ENCODE peak calls at places on chromosomes 13 and 19, in four cellular contexts. D is lower leg skin, S is omental fat pad, Q is lower lobe of right lung. L is an unnamed sample.

GRCh38 chr13:41764558-41764957 is 196.4 kb downstream of the VWA8 start:
- DNase-seq in S (no peak), Q (no peak), D (no peak), L (no peak)

GRCh38 chr13:114143806-114144605 is 11.6 kb upstream of the RASA3 start:
- DNase-seq in Q (no peak), S (no peak), D (no peak), L (no peak)

GRCh38 chr13:112648101-112648500 is 41.7 kb upstream of the ATP11A start:
- DNase-seq in Q (peak), D (peak), S (no peak), L (no peak)

GRCh38 chr19:56476671-56477428 is at the start of gene ZNF667:
- DNase-seq in Q (no peak), S (no peak), D (no peak), L (no peak)

GRCh38 chr13:35648109-35648508 is 171.6 kb upstream of the MAB21L1 start:
- DNase-seq in Q (no peak), S (no peak), D (no peak), L (no peak)

GRCh38 chr13:75968103-75968838 is 332.1 kb downstream of the LMO7 start:
- DNase-seq in S (no peak), Q (no peak), D (no peak), L (no peak)

GRCh38 chr13:40640845-40641458 is 25.5 kb downstream of the FOXO1 start:
- DNase-seq in Q (no peak), S (no peak), D (no peak), L (no peak)

GRCh38 chr19:1274081-1274851 is 1.1 kb upstream of the FAM174C start:
- DNase-seq in S (no peak), Q (no peak), D (no peak), L (no peak)

GRCh38 chr19:4694211-4694987 is 24.3 kb upstream of the MYDGF start:
- DNase-seq in S (no peak), Q (no peak), D (peak), L (no peak)

GRCh38 chr19:16376649-16377048 is 52.0 kb downstream of the KLF2 start:
- DNase-seq in D (no peak), Q (no peak), S (no peak), L (no peak)

GRCh38 chr13:50198508-50198907 is 183.3 kb downstream of the KCNRG start:
- DNase-seq in S (no peak), D (no peak), Q (no peak), L (no peak)

GRCh38 chr13:63409791-63410351 is 1994.2 kb upstream of the PCDH20 start:
- DNase-seq in S (no peak), D (no peak), Q (no peak), L (no peak)

GRCh38 chr19:5593963-5594255 is 26.2 kb upstream of the TINCR start:
- DNase-seq in D (no peak), Q (no peak), S (no peak), L (no peak)

GRCh38 chr13:21625366-21625765 is 21.4 kb upstream of the MICU2 start:
- DNase-seq in D (no peak), S (no peak), Q (no peak), L (no peak)

GRCh38 chr19:27971071-27971470 is 1241.9 kb downstream of the UQCRFS1 start:
- DNase-seq in Q (no peak), D (no peak), S (no peak), L (no peak)

GRCh38 chr13:90867336-90867683 is 480.2 kb upstream of the MIR17HG start:
- DNase-seq in Q (peak), D (peak), S (peak), L (no peak)

GRCh38 chr13:113090415-113090770 is 15.2 kb upstream of the F7 start:
- DNase-seq in D (no peak), S (no peak), Q (peak), L (no peak)

GRCh38 chr13:34025746-34026145 is 207.8 kb downstream of the RFC3 start:
- DNase-seq in D (no peak), Q (no peak), S (no peak), L (no peak)

GRCh38 chr13:85383291-85383690 is 415.9 kb downstream of the SLITRK6 start:
- DNase-seq in D (no peak), Q (no peak), S (no peak), L (no peak)

GRCh38 chr19:38031423-38031770 is 124.4 kb downstream of the SIPA1L3 start:
- DNase-seq in S (no peak), Q (no peak), D (no peak), L (no peak)

GRCh38 chr13:30107536-30108136 is 199.7 kb downstream of the KATNAL1 start:
- DNase-seq in S (peak), D (no peak), Q (peak), L (no peak)

GRCh38 chr13:93230466-93230865 is 3.9 kb downstream of the GPC6 start:
- DNase-seq in D (no peak), Q (no peak), S (no peak), L (no peak)

GRCh38 chr19:45428385-45429231 is 4.9 kb upstream of the ERCC1 start:
- DNase-seq in D (no peak), S (no peak), Q (peak), L (no peak)
- TF ChIP-seq CTCF in D (no peak), S (no peak), Q (peak), L (no peak)

GRCh38 chr19:52995711-52996110 is 18.0 kb upstream of the ERVV-1 start:
- DNase-seq in D (no peak), Q (no peak), S (no peak), L (no peak)

GRCh38 chr19:52991484-52991883 is 22.2 kb upstream of the ERVV-1 start:
- DNase-seq in Q (no peak), S (no peak), D (peak), L (no peak)

GRCh38 chr19:52992109-52993004 is 21.4 kb upstream of the ERVV-1 start:
- DNase-seq in S (no peak), Q (no peak), D (peak), L (no peak)

GRCh38 chr19:52991021-52991420 is 22.7 kb upstream of the ERVV-1 start:
- DNase-seq in S (no peak), D (no peak), Q (no peak), L (no peak)

GRCh38 chr19:52993342-52994178 is 20.2 kb upstream of the ERVV-1 start:
- DNase-seq in S (peak), D (peak), Q (peak), L (peak)
- TF ChIP-seq CTCF in S (no peak), D (no peak), Q (peak), L (peak)

DNA sequence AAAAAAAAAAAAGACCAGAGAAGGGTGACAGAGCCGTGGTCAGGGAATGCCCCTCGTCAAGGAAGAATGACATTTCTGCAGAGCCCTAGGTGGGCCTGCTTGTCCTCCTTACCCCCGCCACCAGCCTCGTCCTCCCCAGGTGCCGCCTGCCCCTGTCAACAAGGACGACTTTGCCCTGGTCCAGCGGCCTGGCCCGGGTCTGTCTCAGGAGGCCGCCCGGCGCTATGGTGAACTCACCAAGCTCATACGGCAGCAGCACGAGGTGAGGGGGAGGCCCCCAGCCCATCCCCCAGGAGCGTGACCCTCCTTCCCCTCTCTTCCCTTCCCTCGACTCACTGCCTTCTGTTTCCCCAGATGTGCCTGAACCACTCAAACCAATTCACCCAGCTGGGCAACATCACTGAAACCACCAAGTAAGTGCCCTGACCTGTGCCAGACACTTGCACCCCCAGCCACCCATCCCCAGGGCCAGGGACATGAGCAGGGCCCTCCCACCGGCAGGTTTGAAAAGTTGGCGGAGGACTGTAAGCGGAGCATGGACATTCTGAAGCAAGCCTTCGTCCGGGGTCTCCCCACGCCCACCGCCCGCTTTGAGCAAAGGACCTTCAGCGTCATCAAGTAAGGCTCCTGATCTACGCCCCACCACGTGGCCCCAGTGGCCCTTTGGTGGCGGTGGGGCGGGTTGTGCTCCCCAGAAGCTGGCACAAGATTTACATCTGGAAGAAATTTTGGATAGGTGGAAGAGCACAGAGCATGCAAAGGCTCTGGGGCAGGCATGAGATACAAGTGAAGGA is 14.8 kb downstream of the PODNL1 start:
- DNase-seq in Q (no peak), D (no peak), S (no peak), L (no peak)
- TF ChIP-seq CTCF in Q (no peak), D (no peak), S (no peak), L (no peak)

GRCh38 chr13:28685114-28685513 is 26.2 kb downstream of the POMP start:
- DNase-seq in Q (no peak), S (no peak), D (no peak), L (no peak)

GRCh38 chr13:28680541-28680940 is 21.6 kb downstream of the POMP start:
- DNase-seq in D (no peak), Q (no peak), S (no peak), L (no peak)

GRCh38 chr13:28678809-28679208 is 19.9 kb downstream of the POMP start:
- DNase-seq in D (no peak), S (no peak), Q (no peak), L (no peak)

GRCh38 chr13:28684257-28684656 is 25.3 kb downstream of the POMP start:
- DNase-seq in S (no peak), D (no peak), Q (no peak), L (no peak)

GRCh38 chr13:28679628-28680027 is 20.7 kb downstream of the POMP start:
- DNase-seq in D (no peak), Q (no peak), S (no peak), L (no peak)
- TF ChIP-seq CTCF in D (no peak), Q (no peak), S (no peak), L (peak)

DNA sequence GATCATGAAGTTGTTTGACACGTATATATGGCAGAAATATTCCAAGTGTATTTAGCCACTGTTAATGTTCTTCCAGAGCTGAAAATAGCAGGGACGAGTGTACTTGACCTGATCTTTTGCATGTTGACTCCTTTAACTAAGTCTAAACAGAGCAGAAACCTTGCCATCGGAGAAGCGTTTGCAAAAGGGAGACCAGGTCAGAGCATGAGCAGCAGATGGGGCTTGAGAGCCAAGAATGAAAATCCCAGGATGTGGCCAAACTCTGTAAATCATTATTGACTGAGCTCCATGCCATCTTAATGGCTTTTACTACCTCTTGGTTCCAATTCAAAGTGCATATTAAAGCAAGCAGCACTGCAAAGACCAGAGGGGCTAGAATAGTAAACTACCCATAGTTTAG is 55.5 kb downstream of the FAM216B start:
- DNase-seq in S (no peak), Q (no peak), D (no peak), L (no peak)
- TF ChIP-seq CTCF in S (no peak), Q (no peak), D (no peak), L (peak)

DNA sequence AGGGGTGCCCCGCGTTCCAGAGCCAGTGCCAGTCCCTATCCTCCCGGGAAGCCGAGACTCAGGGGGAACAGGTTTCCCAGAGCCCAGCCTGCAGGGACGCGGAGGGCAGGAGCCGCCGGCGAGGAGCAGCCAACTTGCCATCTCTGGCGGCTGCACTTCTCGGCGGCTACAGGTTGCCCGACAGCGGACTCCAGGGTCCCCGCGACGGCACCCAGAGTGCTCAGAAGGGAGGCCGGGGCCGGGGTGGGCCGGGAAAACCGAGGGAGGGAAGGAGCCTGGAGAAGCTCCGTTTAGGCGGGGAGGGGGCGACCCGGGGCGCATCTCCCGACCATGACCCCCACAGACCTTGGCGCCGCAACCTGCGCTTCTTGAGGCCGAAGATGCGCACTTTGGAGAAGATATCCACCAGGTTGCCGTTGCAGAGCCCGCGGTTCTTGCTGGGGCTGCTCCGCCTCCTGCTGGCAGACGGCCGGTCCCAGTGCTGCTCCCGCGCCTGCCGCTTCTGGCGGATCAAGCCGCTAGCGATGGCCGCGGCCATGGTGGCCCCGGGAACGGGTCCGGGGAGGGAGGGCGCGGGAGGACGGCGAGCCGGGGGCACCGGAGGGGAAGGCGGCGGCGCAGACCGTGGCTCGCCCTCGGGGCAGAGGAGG is 463.8 kb downstream of the ITGBL1 start:
- DNase-seq in D (no peak), S (no peak), Q (no peak), L (no peak)
- TF ChIP-seq CTCF in D (no peak), S (no peak), Q (no peak), L (peak)

GRCh38 chr19:3210347-3211017 is 14.0 kb upstream of the CELF5 start:
- DNase-seq in D (no peak), Q (peak), S (no peak), L (peak)
- TF ChIP-seq CTCF in D (no peak), Q (peak), S (no peak), L (peak)

L was measured in D721Med.